ENCODE peak calls at places on chromosomes 2 and 18, in five cellular contexts. One of them, this sample, is unnamed.

GRCh38 chr2:241657851-241658254 is 20.4 kb downstream of the ATG4B start:
- DNase-seq in cardiac muscle cell: no peak
- DNase-seq in RWPE1: no peak
- DNase-seq in colonic mucosa: no peak
- DNase-seq in Peyer's patch: no peak
- DNase-seq in this sample: no peak

GRCh38 chr2:174003635-174004310 is 38.6 kb upstream of the SP3 start:
- DNase-seq in cardiac muscle cell: no peak
- DNase-seq in colonic mucosa: no peak
- DNase-seq in Peyer's patch: peak; percentile 58
- DNase-seq in RWPE1: no peak
- DNase-seq in this sample: no peak

GRCh38 chr2:234765315-234765714 is 186.5 kb upstream of the SH3BP4 start:
- DNase-seq in colonic mucosa: no peak
- DNase-seq in RWPE1: no peak
- DNase-seq in cardiac muscle cell: no peak
- DNase-seq in Peyer's patch: no peak
- DNase-seq in this sample: no peak

GRCh38 chr2:73944714-73945113 is 18.0 kb downstream of the DGUOK start:
- DNase-seq in RWPE1: no peak
- DNase-seq in Peyer's patch: no peak
- DNase-seq in colonic mucosa: no peak
- DNase-seq in cardiac muscle cell: no peak
- DNase-seq in this sample: no peak

GRCh38 chr2:223594259-223594658 is 7.9 kb downstream of the SCG2 start:
- DNase-seq in colonic mucosa: no peak
- DNase-seq in cardiac muscle cell: no peak
- DNase-seq in Peyer's patch: no peak
- DNase-seq in RWPE1: no peak
- DNase-seq in this sample: no peak

GRCh38 chr2:236760246-236760645 is 190.6 kb downstream of the ACKR3 start:
- DNase-seq in cardiac muscle cell: no peak
- DNase-seq in RWPE1: no peak
- DNase-seq in Peyer's patch: no peak
- DNase-seq in colonic mucosa: no peak
- DNase-seq in this sample: no peak

GRCh38 chr2:19979932-19980331 is 10.0 kb downstream of the WDR35 start:
- DNase-seq in RWPE1: no peak
- DNase-seq in cardiac muscle cell: peak; percentile 12
- DNase-seq in colonic mucosa: no peak
- DNase-seq in Peyer's patch: no peak
- DNase-seq in this sample: no peak

GRCh38 chr2:30217644-30218361 is 13.5 kb upstream of the LBH start:
- DNase-seq in colonic mucosa: peak; percentile 87
- DNase-seq in cardiac muscle cell: no peak
- DNase-seq in Peyer's patch: peak; percentile 79
- DNase-seq in RWPE1: no peak
- DNase-seq in this sample: peak; percentile 64

GRCh38 chr2:134783912-134784311 is 54.5 kb upstream of the ACMSD start:
- DNase-seq in colonic mucosa: no peak
- DNase-seq in RWPE1: no peak
- DNase-seq in cardiac muscle cell: no peak
- DNase-seq in Peyer's patch: no peak
- DNase-seq in this sample: no peak

GRCh38 chr18:69787825-69788547 is 159.7 kb downstream of the CD226 start:
- DNase-seq in cardiac muscle cell: peak; percentile 71
- DNase-seq in colonic mucosa: no peak
- DNase-seq in RWPE1: no peak
- DNase-seq in Peyer's patch: no peak
- DNase-seq in this sample: no peak

GRCh38 chr18:45046961-45047360 is 366.3 kb downstream of the SETBP1 start:
- DNase-seq in Peyer's patch: no peak
- DNase-seq in cardiac muscle cell: no peak
- DNase-seq in RWPE1: no peak
- DNase-seq in colonic mucosa: no peak
- DNase-seq in this sample: no peak

GRCh38 chr2:201984800-201985525 is 48.7 kb upstream of the FZD7 start:
- DNase-seq in RWPE1: no peak
- DNase-seq in cardiac muscle cell: no peak
- DNase-seq in colonic mucosa: peak; percentile 24
- DNase-seq in Peyer's patch: no peak
- DNase-seq in this sample: peak; percentile 91

GRCh38 chr2:95323347-95324155 is 26.4 kb downstream of the KCNIP3 start:
- DNase-seq in colonic mucosa: peak; percentile 43
- DNase-seq in Peyer's patch: peak; percentile 57
- DNase-seq in RWPE1: peak; percentile 75
- DNase-seq in cardiac muscle cell: no peak
- DNase-seq in this sample: no peak
- TF ChIP-seq CTCF in colonic mucosa: peak; percentile 60
- TF ChIP-seq CTCF in Peyer's patch: no peak
- TF ChIP-seq CTCF in RWPE1: peak; percentile 72
- TF ChIP-seq CTCF in cardiac muscle cell: peak; percentile 24
- TF ChIP-seq CTCF in this sample: peak; percentile 64

GRCh38 chr18:76422838-76423237 is 72.2 kb downstream of the ZNF516 start:
- DNase-seq in colonic mucosa: no peak
- DNase-seq in Peyer's patch: no peak
- DNase-seq in cardiac muscle cell: no peak
- DNase-seq in RWPE1: no peak
- DNase-seq in this sample: no peak
- H3K27ac ChIP-seq in colonic mucosa: no peak overlapping the region
- H3K27ac ChIP-seq in Peyer's patch: no peak overlapping the region
- H3K27ac ChIP-seq in cardiac muscle cell: no peak overlapping the region
- H3K27ac ChIP-seq in RWPE1: no peak overlapping the region
- H3K27ac ChIP-seq in this sample: no peak overlapping the region

GRCh38 chr2:15765211-15765610 is 173.5 kb downstream of the DDX1 start:
- DNase-seq in cardiac muscle cell: no peak
- DNase-seq in Peyer's patch: peak; percentile 11
- DNase-seq in RWPE1: no peak
- DNase-seq in colonic mucosa: no peak
- DNase-seq in this sample: no peak
- TF ChIP-seq CTCF in cardiac muscle cell: no peak
- TF ChIP-seq CTCF in Peyer's patch: no peak
- TF ChIP-seq CTCF in RWPE1: no peak
- TF ChIP-seq CTCF in colonic mucosa: no peak
- TF ChIP-seq CTCF in this sample: no peak

GRCh38 chr2:23905155-23905554 is 21.8 kb downstream of the ATAD2B start:
- DNase-seq in colonic mucosa: no peak
- DNase-seq in Peyer's patch: no peak
- DNase-seq in RWPE1: no peak
- DNase-seq in cardiac muscle cell: peak; percentile 12
- DNase-seq in this sample: no peak
- H3K27ac ChIP-seq in colonic mucosa: no peak overlapping the region
- H3K27ac ChIP-seq in Peyer's patch: no peak overlapping the region
- H3K27ac ChIP-seq in RWPE1: no peak overlapping the region
- H3K27ac ChIP-seq in cardiac muscle cell: no peak overlapping the region
- H3K27ac ChIP-seq in this sample: no peak overlapping the region

DNA sequence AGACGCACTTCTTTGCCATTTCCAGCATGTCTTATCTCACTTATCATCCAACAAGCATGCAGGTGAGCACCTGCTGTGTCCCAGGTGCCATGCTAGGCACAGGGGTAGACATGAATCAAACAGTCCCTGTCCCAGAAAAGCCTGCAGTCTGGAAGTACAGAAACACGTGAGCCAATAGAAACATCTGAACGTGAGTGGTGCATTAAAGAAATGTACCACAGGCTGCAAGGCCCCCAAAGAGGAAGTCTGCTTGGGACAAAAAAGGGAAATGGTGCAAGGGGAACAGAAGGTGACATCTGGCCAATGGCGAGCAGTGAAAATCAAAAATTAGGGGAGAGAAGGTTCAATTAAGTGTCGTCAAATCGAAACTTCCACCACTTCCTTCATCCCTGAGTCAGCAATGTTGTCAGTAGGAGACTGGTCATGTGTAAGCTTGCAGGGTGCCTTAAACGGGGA is 17.6 kb upstream of the TMEM247 start:
- DNase-seq in colonic mucosa: no peak
- DNase-seq in cardiac muscle cell: no peak
- DNase-seq in Peyer's patch: no peak
- DNase-seq in RWPE1: no peak
- DNase-seq in this sample: no peak
- TF ChIP-seq CTCF in colonic mucosa: no peak
- TF ChIP-seq CTCF in cardiac muscle cell: no peak
- TF ChIP-seq CTCF in Peyer's patch: no peak
- TF ChIP-seq CTCF in RWPE1: peak; percentile 67
- TF ChIP-seq CTCF in this sample: no peak

DNA sequence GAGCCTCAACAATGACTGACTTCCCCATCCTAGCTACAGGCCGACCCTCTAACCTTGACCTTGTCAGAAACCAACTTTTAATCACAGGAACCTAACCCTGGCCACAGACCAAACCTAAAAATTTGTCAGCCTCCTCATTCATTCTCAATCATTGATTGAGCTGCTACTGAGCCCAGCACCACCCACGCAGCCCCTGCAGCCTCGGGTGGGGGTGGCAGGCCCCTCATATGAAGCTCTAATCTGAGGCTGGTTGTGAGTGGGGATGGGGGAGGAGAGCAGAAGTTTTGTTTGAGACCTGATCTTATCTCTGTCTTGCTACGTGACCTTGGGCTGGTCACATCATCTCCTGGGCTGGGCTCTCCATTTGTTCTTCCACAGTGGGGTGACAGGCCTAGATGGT is 99.5 kb upstream of the EPAS1 start:
- DNase-seq in RWPE1: no peak
- DNase-seq in colonic mucosa: no peak
- DNase-seq in cardiac muscle cell: no peak
- DNase-seq in Peyer's patch: no peak
- DNase-seq in this sample: no peak
- H3K27ac ChIP-seq in RWPE1: peak overlapping the region; percentile 73
- H3K27ac ChIP-seq in colonic mucosa: no peak overlapping the region
- H3K27ac ChIP-seq in cardiac muscle cell: no peak overlapping the region
- H3K27ac ChIP-seq in Peyer's patch: no peak overlapping the region
- H3K27ac ChIP-seq in this sample: no peak overlapping the region

DNA sequence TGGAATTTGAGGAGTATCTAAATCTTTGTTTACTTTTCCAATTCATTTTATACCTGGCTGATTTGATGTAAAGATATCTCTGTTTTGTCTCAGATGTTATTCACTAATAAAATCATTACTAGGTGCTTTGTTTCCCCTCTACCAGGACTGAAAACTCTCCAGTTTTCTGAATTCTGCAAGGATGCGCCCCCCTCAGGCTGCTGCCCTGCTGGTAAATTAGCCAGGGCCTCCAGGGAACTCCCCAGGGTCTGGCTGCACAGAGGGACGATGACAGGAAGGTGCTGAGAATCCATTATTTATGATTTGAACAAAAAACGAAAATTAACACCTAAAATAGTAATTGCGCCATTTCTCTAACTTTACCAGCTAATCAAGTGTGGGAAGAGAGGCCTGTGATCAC is 541.2 kb upstream of the POU3F3 start:
- DNase-seq in Peyer's patch: no peak
- DNase-seq in RWPE1: no peak
- DNase-seq in colonic mucosa: no peak
- DNase-seq in cardiac muscle cell: no peak
- DNase-seq in this sample: no peak
- TF ChIP-seq CTCF in Peyer's patch: no peak
- TF ChIP-seq CTCF in RWPE1: no peak
- TF ChIP-seq CTCF in colonic mucosa: no peak
- TF ChIP-seq CTCF in cardiac muscle cell: no peak
- TF ChIP-seq CTCF in this sample: no peak

GRCh38 chr18:13017247-13017875 is 26.2 kb downstream of the CEP192 start:
- DNase-seq in Peyer's patch: no peak
- DNase-seq in cardiac muscle cell: no peak
- DNase-seq in colonic mucosa: no peak
- DNase-seq in RWPE1: no peak
- DNase-seq in this sample: no peak

GRCh38 chr18:13014232-13014631 is 23.1 kb downstream of the CEP192 start:
- DNase-seq in colonic mucosa: no peak
- DNase-seq in Peyer's patch: no peak
- DNase-seq in RWPE1: no peak
- DNase-seq in cardiac muscle cell: no peak
- DNase-seq in this sample: no peak

GRCh38 chr18:13018379-13018778 is 27.2 kb downstream of the CEP192 start:
- DNase-seq in cardiac muscle cell: no peak
- DNase-seq in RWPE1: no peak
- DNase-seq in colonic mucosa: no peak
- DNase-seq in Peyer's patch: no peak
- DNase-seq in this sample: no peak

GRCh38 chr18:13011719-13012118 is 20.6 kb downstream of the CEP192 start:
- DNase-seq in Peyer's patch: no peak
- DNase-seq in cardiac muscle cell: no peak
- DNase-seq in colonic mucosa: no peak
- DNase-seq in RWPE1: no peak
- DNase-seq in this sample: no peak

GRCh38 chr18:13014818-13015217 is 23.7 kb downstream of the CEP192 start:
- DNase-seq in colonic mucosa: no peak
- DNase-seq in RWPE1: no peak
- DNase-seq in Peyer's patch: no peak
- DNase-seq in cardiac muscle cell: no peak
- DNase-seq in this sample: no peak
- H3K27ac ChIP-seq in colonic mucosa: no peak overlapping the region
- H3K27ac ChIP-seq in RWPE1: no peak overlapping the region
- H3K27ac ChIP-seq in Peyer's patch: no peak overlapping the region
- H3K27ac ChIP-seq in cardiac muscle cell: no peak overlapping the region
- H3K27ac ChIP-seq in this sample: no peak overlapping the region